ENCODE peak calls at places on chromosomes 5 and 9, in nine cellular contexts. Z, X, C, F, L, Y, S, H and G are unnamed samples.

GRCh38 chr9:87766697-87767096 is 40.8 kb downstream of the CTSL start:
- DNase-seq in Z (no peak), X (no peak), C (no peak), F (no peak), L (no peak), Y (no peak), S (no peak), H (no peak), G (peak)

GRCh38 chr5:116137544-116138378 is 52.9 kb downstream of the COMMD10 start:
- DNase-seq in Z (no peak), X (peak), C (no peak), F (peak), L (peak), Y (no peak), S (no peak), H (peak), G (peak)

GRCh38 chr9:134434896-134435506 is 108.7 kb downstream of the RXRA start:
- DNase-seq in Z (peak), X (peak), C (peak), F (peak), L (peak), Y (peak), S (no peak), H (peak), G (peak)

GRCh38 chr9:5982352-5982751 is 33.1 kb downstream of the RANBP6 start:
- DNase-seq in Z (no peak), X (no peak), C (no peak), F (peak), L (no peak), Y (no peak), S (no peak), H (peak), G (no peak)

GRCh38 chr9:34710023-34710422 is at the start of gene CCL21:
- DNase-seq in Z (no peak), X (no peak), C (no peak), F (no peak), L (no peak), Y (peak), S (no peak), H (no peak), G (no peak)

GRCh38 chr5:119750887-119751733 is 121.8 kb downstream of the FAM170A start:
- DNase-seq in Z (no peak), X (no peak), C (no peak), F (no peak), L (no peak), Y (no peak), S (no peak), H (no peak), G (peak)

GRCh38 chr5:96565843-96566242 is 96.3 kb upstream of the CAST start:
- DNase-seq in Z (no peak), X (no peak), C (no peak), F (peak), L (peak), Y (no peak), S (no peak), H (peak), G (peak)

GRCh38 chr9:21096901-21097255 is 19.1 kb upstream of the IFNB1 start:
- DNase-seq in Z (no peak), X (no peak), C (no peak), F (no peak), L (no peak), Y (no peak), S (no peak), H (no peak), G (no peak)

GRCh38 chr9:38380230-38380871 is 12.2 kb upstream of the ALDH1B1 start:
- DNase-seq in Z (no peak), X (no peak), C (no peak), F (no peak), L (no peak), Y (no peak), S (no peak), H (no peak), G (peak)

GRCh38 chr5:52702877-52703276 is 84.8 kb upstream of the ITGA1 start:
- DNase-seq in Z (no peak), X (no peak), C (no peak), F (no peak), L (peak), Y (no peak), S (no peak), H (no peak), G (no peak)

GRCh38 chr5:149409268-149409948 is 30.3 kb upstream of the IL17B start:
- DNase-seq in Z (no peak), X (no peak), C (no peak), F (no peak), L (peak), Y (no peak), S (no peak), H (no peak), G (no peak)

GRCh38 chr5:171387255-171387969 is at the start of gene NPM1:
- DNase-seq in Z (peak), X (peak), C (peak), F (peak), L (peak), Y (peak), S (peak), H (peak), G (peak)

GRCh38 chr9:122314193-122314592 is 49.5 kb downstream of the MRRF start:
- DNase-seq in Z (no peak), X (no peak), C (no peak), F (no peak), L (no peak), Y (no peak), S (no peak), H (no peak), G (no peak)

GRCh38 chr9:120761011-120761410 is 32.2 kb downstream of the FBXW2 start:
- DNase-seq in Z (no peak), X (no peak), C (no peak), F (no peak), L (no peak), Y (no peak), S (no peak), H (no peak), G (no peak)

GRCh38 chr5:172648755-172649154 is 7.7 kb downstream of the NEURL1B start:
- DNase-seq in Z (no peak), X (no peak), C (no peak), F (no peak), L (no peak), Y (no peak), S (no peak), H (no peak), G (no peak)

GRCh38 chr9:68585034-68585761 is 44.5 kb upstream of the TMEM252 start:
- DNase-seq in Z (no peak), X (no peak), C (no peak), F (no peak), L (no peak), Y (no peak), S (no peak), H (no peak), G (no peak)

GRCh38 chr9:96089425-96089824 is 212.6 kb downstream of the HSD17B3 start:
- DNase-seq in Z (no peak), X (no peak), C (no peak), F (no peak), L (no peak), Y (no peak), S (no peak), H (no peak), G (no peak)

GRCh38 chr5:1384521-1384920 is 39.6 kb upstream of the CLPTM1L start:
- DNase-seq in Z (no peak), X (no peak), C (peak), F (no peak), L (no peak), Y (no peak), S (no peak), H (no peak), G (no peak)

GRCh38 chr5:177426566-177427210 is at the start of gene GRK6:
- DNase-seq in Z (peak), X (no peak), C (peak), F (no peak), L (peak), Y (peak), S (peak), H (no peak), G (peak)

GRCh38 chr5:78361226-78361993 is 993 bp downstream of the SCAMP1 start:
- DNase-seq in Z (no peak), X (peak), C (no peak), F (peak), L (peak), Y (peak), S (no peak), H (no peak), G (peak)

GRCh38 chr5:160240350-160240749 is 11.0 kb downstream of the FABP6 start:
- DNase-seq in Z (no peak), X (no peak), C (no peak), F (no peak), L (no peak), Y (no peak), S (no peak), H (no peak), G (no peak)

GRCh38 chr5:143434261-143435206 is 31.0 kb upstream of the NR3C1 start:
- DNase-seq in Z (no peak), X (no peak), C (no peak), F (no peak), L (peak), Y (peak), S (peak), H (no peak), G (no peak)

GRCh38 chr5:73115399-73116051 is 4.8 kb upstream of the TMEM171 start:
- DNase-seq in Z (no peak), X (no peak), C (no peak), F (peak), L (peak), Y (no peak), S (no peak), H (peak), G (peak)

GRCh38 chr5:98880151-98880550 is 48.7 kb downstream of the CHD1 start:
- DNase-seq in Z (no peak), X (no peak), C (no peak), F (no peak), L (no peak), Y (no peak), S (no peak), H (no peak), G (peak)

GRCh38 chr9:120876842-120877240 is at the start of gene PHF19:
- DNase-seq in Z (peak), X (no peak), C (peak), F (peak), L (peak), Y (peak), S (peak), H (no peak), G (peak)

GRCh38 chr9:75851917-75852316 is 38.6 kb upstream of the PCSK5 start:
- DNase-seq in Z (no peak), X (no peak), C (no peak), F (no peak), L (no peak), Y (no peak), S (no peak), H (no peak), G (no peak)

GRCh38 chr9:126420148-126420547 is 93.5 kb downstream of the MVB12B start:
- DNase-seq in Z (no peak), X (no peak), C (no peak), F (no peak), L (no peak), Y (no peak), S (no peak), H (no peak), G (no peak)

GRCh38 chr5:72400950-72401349 is 80.8 kb downstream of the PTCD2 start:
- DNase-seq in Z (no peak), X (no peak), C (no peak), F (no peak), L (no peak), Y (no peak), S (no peak), H (no peak), G (no peak)

GRCh38 chr9:103183569-103184191 is 188.5 kb downstream of the CYLC2 start:
- DNase-seq in Z (no peak), X (peak), C (no peak), F (no peak), L (peak), Y (no peak), S (no peak), H (no peak), G (peak)

GRCh38 chr9:78296208-78296892 is 575 bp upstream of the PSAT1 start:
- DNase-seq in Z (peak), X (no peak), C (peak), F (no peak), L (peak), Y (no peak), S (peak), H (no peak), G (peak)

GRCh38 chr9:78298046-78298511 is 1.2 kb downstream of the PSAT1 start:
- DNase-seq in Z (no peak), X (no peak), C (no peak), F (no peak), L (peak), Y (no peak), S (no peak), H (no peak), G (no peak)

GRCh38 chr9:78297672-78297961 is 692 bp downstream of the PSAT1 start:
- DNase-seq in Z (no peak), X (no peak), C (no peak), F (no peak), L (no peak), Y (no peak), S (no peak), H (no peak), G (no peak)

GRCh38 chr9:78295731-78296130 is 1.2 kb upstream of the PSAT1 start:
- DNase-seq in Z (no peak), X (no peak), C (no peak), F (no peak), L (no peak), Y (no peak), S (no peak), H (no peak), G (no peak)

DNA sequence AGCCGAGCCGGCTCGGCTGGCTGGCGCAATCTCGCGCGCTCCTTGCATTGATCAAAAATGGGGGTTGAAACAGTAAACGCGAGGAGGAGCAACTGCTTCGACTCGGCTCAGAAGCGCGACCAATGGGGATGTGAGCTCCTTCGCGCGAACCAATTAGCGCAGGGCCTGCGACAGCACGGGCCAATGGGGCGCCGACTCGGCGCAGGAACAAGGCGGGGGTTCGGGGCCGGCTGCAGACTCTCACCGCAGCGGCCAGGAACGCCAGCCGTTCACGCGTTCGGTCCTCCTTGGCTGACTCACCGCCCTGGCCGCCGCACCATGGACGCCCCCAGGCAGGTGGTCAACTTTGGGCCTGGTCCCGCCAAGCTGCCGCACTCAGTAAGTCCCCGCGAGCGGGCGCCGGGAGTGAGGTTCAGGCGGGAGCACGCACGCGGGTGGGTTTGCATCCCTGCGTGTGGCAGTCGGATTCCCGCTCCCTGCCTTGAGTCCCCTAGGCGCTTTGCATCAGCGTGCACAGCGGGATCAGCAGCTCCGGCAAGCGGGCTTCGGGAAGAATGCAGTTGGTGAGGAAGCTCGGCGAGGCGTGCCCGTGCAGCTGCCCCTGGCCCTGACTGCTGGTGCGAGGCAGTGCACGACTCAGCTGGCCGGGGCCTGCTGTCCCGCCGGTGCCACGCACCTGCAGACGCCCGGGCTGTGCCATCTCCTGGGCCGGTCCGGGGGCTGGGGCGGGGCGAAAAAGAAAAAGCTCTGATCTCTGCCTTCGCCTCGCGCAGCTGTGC is at the start of gene PSAT1:
- DNase-seq in Z (peak), X (peak), C (peak), F (peak), L (peak), Y (peak), S (peak), H (peak), G (peak)
- TF ChIP-seq CTCF in Z (no peak), X (peak), C (no peak), F (no peak), L (no peak), Y (no peak), S (no peak), H (no peak), G (no peak)

DNA sequence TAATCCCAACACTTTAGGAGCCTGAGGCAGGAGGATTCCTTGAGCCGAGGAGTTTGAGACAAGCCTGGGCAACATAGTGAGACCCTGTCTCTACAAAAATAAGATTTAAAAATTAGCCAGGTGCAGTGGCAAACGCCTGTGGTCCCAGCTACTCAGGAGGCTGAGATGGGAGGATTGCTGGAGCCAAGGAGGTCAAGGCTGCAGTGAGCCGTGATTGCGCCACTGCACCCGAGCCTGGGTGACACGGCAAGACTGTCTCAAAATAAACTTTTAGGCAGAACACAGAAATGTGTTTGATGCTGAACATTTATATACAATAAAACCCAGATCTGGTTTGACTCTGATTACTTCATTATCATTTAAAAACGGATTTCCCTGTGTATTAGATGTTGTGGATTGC is 4.9 kb downstream of the ENTR1 start:
- DNase-seq in Z (no peak), X (no peak), C (no peak), F (no peak), L (no peak), Y (no peak), S (no peak), H (no peak), G (no peak)
- H3K4me3 ChIP-seq in Z (no peak), X (no peak), C (no peak), F (no peak), L (no peak), Y (no peak), S (no peak), H (no peak), G (no peak)

GRCh38 chr9:129888809-129889460 is 53.7 kb downstream of the USP20 start:
- DNase-seq in Z (peak), X (no peak), C (no peak), F (no peak), L (no peak), Y (no peak), S (no peak), H (no peak), G (no peak)

GRCh38 chr9:129885670-129886106 is 50.4 kb downstream of the USP20 start:
- DNase-seq in Z (peak), X (peak), C (peak), F (peak), L (peak), Y (peak), S (peak), H (peak), G (peak)

GRCh38 chr9:129888085-129888808 is 53.0 kb downstream of the USP20 start:
- DNase-seq in Z (peak), X (no peak), C (peak), F (no peak), L (no peak), Y (peak), S (peak), H (no peak), G (peak)

GRCh38 chr9:129886226-129887174 is 51.2 kb downstream of the USP20 start:
- DNase-seq in Z (peak), X (no peak), C (no peak), F (no peak), L (peak), Y (no peak), S (peak), H (no peak), G (peak)

DNA sequence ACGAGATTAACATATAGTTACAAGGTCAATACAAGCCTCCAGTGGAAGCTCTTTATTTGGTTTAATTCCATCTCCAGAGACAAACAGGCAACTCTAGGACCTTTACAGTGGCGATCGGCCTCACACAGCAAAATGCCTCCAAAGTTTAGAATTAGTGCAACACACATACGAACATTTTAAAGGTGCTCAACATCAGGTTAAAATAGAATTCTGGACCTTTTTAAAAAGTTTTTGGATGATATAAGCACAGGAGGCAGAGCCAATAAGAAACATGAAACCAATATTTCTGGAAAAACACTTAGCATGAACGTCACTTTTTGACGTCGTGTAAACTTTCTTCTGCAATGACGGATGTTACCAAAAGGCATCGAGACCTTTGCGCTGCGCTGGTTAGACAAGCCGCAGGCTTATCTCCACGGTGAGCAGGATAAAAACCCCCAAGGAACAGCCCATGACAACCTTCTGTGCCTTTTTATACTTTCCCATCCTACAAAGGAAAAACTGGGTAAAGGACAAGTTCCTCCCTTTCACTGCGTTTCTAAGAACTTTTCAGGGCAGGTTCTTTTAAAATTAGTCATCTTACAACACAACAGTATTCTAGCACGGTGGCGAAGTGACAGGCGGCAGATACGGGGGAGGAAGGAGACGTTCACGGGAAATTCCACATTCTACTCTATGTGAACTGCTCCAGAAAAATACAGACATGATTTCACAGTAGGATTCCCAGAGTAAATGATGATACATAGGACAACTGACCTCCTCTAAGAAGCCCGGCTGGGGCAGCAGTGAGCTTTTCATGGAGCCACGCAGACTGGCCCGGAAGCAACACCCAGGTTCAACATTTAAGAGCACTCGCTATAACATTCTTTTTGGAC is 52.2 kb downstream of the USP20 start:
- DNase-seq in Z (peak), X (no peak), C (no peak), F (no peak), L (peak), Y (peak), S (no peak), H (no peak), G (peak)
- TF ChIP-seq CTCF in Z (no peak), X (no peak), C (no peak), F (no peak), L (peak), Y (peak), S (peak), H (peak), G (no peak)

GRCh38 chr5:132364319-132364718 is 5.2 kb upstream of the SLC22A5 start:
- DNase-seq in Z (no peak), X (no peak), C (no peak), F (peak), L (peak), Y (no peak), S (no peak), H (no peak), G (peak)

GRCh38 chr5:132363431-132364112 is 5.9 kb upstream of the SLC22A5 start:
- DNase-seq in Z (no peak), X (peak), C (no peak), F (peak), L (peak), Y (peak), S (no peak), H (peak), G (peak)

GRCh38 chr5:132365213-132365612 is 4.3 kb upstream of the SLC22A5 start:
- DNase-seq in Z (no peak), X (no peak), C (no peak), F (no peak), L (peak), Y (no peak), S (no peak), H (no peak), G (peak)

GRCh38 chr5:132358760-132359159 is 10.8 kb upstream of the SLC22A5 start:
- DNase-seq in Z (no peak), X (no peak), C (no peak), F (no peak), L (no peak), Y (no peak), S (no peak), H (no peak), G (no peak)

GRCh38 chr5:132362086-132362485 is 7.4 kb upstream of the SLC22A5 start:
- DNase-seq in Z (no peak), X (no peak), C (no peak), F (no peak), L (no peak), Y (no peak), S (no peak), H (no peak), G (peak)
- H3K4me3 ChIP-seq in Z (no peak), X (no peak), C (no peak), F (no peak), L (no peak), Y (no peak), S (no peak), H (no peak), G (no peak)

GRCh38 chr5:163459888-163460561 is at the start of gene NUDCD2:
- DNase-seq in Z (peak), X (peak), C (peak), F (peak), L (peak), Y (peak), S (peak), H (peak), G (peak)
- TF ChIP-seq CTCF in Z (no peak), X (peak), C (peak), F (peak), L (peak), Y (peak), S (peak), H (no peak), G (peak)

GRCh38 chr9:115733736-115734135 is 419.9 kb upstream of the PAPPA start:
- DNase-seq in Z (no peak), X (no peak), C (no peak), F (no peak), L (peak), Y (no peak), S (no peak), H (no peak), G (no peak)
- H3K4me3 ChIP-seq in Z (no peak), X (no peak), C (no peak), F (no peak), L (no peak), Y (no peak), S (no peak), H (no peak), G (no peak)